ENCODE peak calls at places on chromosomes 4 and X, in nine cellular contexts. One of them, this sample, is unnamed.

GRCh38 chr4:105714071-105714521 is 5.5 kb downstream of the GSTCD start:
- DNase-seq in sciatic nerve: no peak
- DNase-seq in hepatocyte: no peak
- DNase-seq in mesenchymal stem cell: no peak
- DNase-seq in ascending aorta: no peak
- DNase-seq in uterus: no peak
- DNase-seq in HTR-8/SVneo: no peak
- DNase-seq in H54: no peak
- DNase-seq in GM23248: peak
- DNase-seq in this sample: no peak

GRCh38 chr4:20618010-20618409 is 82.2 kb upstream of the PACRGL start:
- DNase-seq in sciatic nerve: peak
- DNase-seq in hepatocyte: peak
- DNase-seq in mesenchymal stem cell: no peak
- DNase-seq in ascending aorta: no peak
- DNase-seq in uterus: peak
- DNase-seq in HTR-8/SVneo: no peak
- DNase-seq in H54: no peak
- DNase-seq in GM23248: no peak
- DNase-seq in this sample: no peak

GRCh38 chrX:16711219-16712115 is 1.0 kb downstream of the CTPS2 start:
- DNase-seq in sciatic nerve: no peak
- DNase-seq in hepatocyte: peak
- DNase-seq in mesenchymal stem cell: no peak
- DNase-seq in ascending aorta: no peak
- DNase-seq in uterus: no peak
- DNase-seq in HTR-8/SVneo: peak
- DNase-seq in H54: no peak
- DNase-seq in GM23248: peak
- DNase-seq in this sample: no peak

GRCh38 chr4:151143162-151143561 is 43.7 kb downstream of the RPS3A start:
- DNase-seq in sciatic nerve: no peak
- DNase-seq in hepatocyte: no peak
- DNase-seq in mesenchymal stem cell: no peak
- DNase-seq in ascending aorta: no peak
- DNase-seq in uterus: no peak
- DNase-seq in HTR-8/SVneo: no peak
- DNase-seq in H54: no peak
- DNase-seq in GM23248: no peak
- DNase-seq in this sample: no peak

GRCh38 chr4:1019726-1020470 is 8.5 kb downstream of the FGFRL1 start:
- DNase-seq in sciatic nerve: no peak
- DNase-seq in hepatocyte: no peak
- DNase-seq in mesenchymal stem cell: no peak
- DNase-seq in ascending aorta: no peak
- DNase-seq in uterus: no peak
- DNase-seq in HTR-8/SVneo: no peak
- DNase-seq in H54: no peak
- DNase-seq in GM23248: no peak
- DNase-seq in this sample: no peak

GRCh38 chr4:53088132-53088531 is 226.0 kb downstream of the RASL11B start:
- DNase-seq in sciatic nerve: no peak
- DNase-seq in hepatocyte: no peak
- DNase-seq in mesenchymal stem cell: no peak
- DNase-seq in ascending aorta: no peak
- DNase-seq in uterus: no peak
- DNase-seq in HTR-8/SVneo: no peak
- DNase-seq in H54: no peak
- DNase-seq in GM23248: no peak
- DNase-seq in this sample: no peak

GRCh38 chr4:156733582-156733981 is 238.0 kb downstream of the PDGFC start:
- DNase-seq in sciatic nerve: no peak
- DNase-seq in hepatocyte: no peak
- DNase-seq in mesenchymal stem cell: no peak
- DNase-seq in ascending aorta: no peak
- DNase-seq in uterus: no peak
- DNase-seq in HTR-8/SVneo: no peak
- DNase-seq in H54: no peak
- DNase-seq in GM23248: no peak
- DNase-seq in this sample: no peak

GRCh38 chr4:95506264-95506663 is 42.5 kb downstream of the UNC5C start:
- DNase-seq in sciatic nerve: no peak
- DNase-seq in hepatocyte: no peak
- DNase-seq in mesenchymal stem cell: peak
- DNase-seq in ascending aorta: no peak
- DNase-seq in uterus: no peak
- DNase-seq in HTR-8/SVneo: peak
- DNase-seq in H54: peak
- DNase-seq in GM23248: peak
- DNase-seq in this sample: no peak

GRCh38 chr4:147709999-147710398 is 21.9 kb upstream of the ARHGAP10 start:
- DNase-seq in sciatic nerve: no peak
- DNase-seq in hepatocyte: no peak
- DNase-seq in mesenchymal stem cell: peak
- DNase-seq in ascending aorta: no peak
- DNase-seq in uterus: no peak
- DNase-seq in HTR-8/SVneo: peak
- DNase-seq in H54: peak
- DNase-seq in GM23248: peak
- DNase-seq in this sample: no peak

This sample was measured in activated effector memory CD4-positive, alpha-beta T cell treated with anti-CD3 and anti-CD28 coated beads, Interleukin-2, amount 50 U/mL, for 16 hours.